ENCODE peak calls at places on chromosomes 16 and 17, in six cellular contexts. Y, J, I, Q, M and L are unnamed samples.
A peak's percentile ranks its signal among the peaks of the same experiment; 100 is the strongest.

GRCh38 chr16:4506450-4506849 is 30.3 kb downstream of the HMOX2 start:
- DNase-seq in Y (peak; percentile 82), J (peak; percentile 63), I (peak; percentile 29), Q (no peak), M (peak; percentile 42), L (peak; percentile 58)

GRCh38 chr16:88731699-88732098 is 25.4 kb downstream of the CTU2 start:
- DNase-seq in Y (no peak), J (no peak), I (no peak), Q (no peak), M (no peak), L (no peak)

GRCh38 chr16:27355610-27356009 is 41.8 kb downstream of the IL4R start:
- DNase-seq in Y (peak; percentile 82), J (peak; percentile 50), I (peak; percentile 16), Q (no peak), M (no peak), L (no peak)

GRCh38 chr17:11738151-11738550 is 139.9 kb downstream of the DNAH9 start:
- DNase-seq in Y (no peak), J (no peak), I (no peak), Q (no peak), M (no peak), L (no peak)

GRCh38 chr16:87369796-87370719 is 13.5 kb downstream of the FBXO31 start:
- DNase-seq in Y (no peak), J (no peak), I (no peak), Q (no peak), M (no peak), L (no peak)

GRCh38 chr17:78684026-78684425 is 98.0 kb downstream of the CYTH1 start:
- DNase-seq in Y (no peak), J (no peak), I (no peak), Q (no peak), M (no peak), L (no peak)

GRCh38 chr17:32007463-32008298 is 498 bp downstream of the LRRC37B start:
- DNase-seq in Y (no peak), J (peak; percentile 28), I (peak; percentile 17), Q (no peak), M (peak; percentile 34), L (no peak)

GRCh38 chr16:80006175-80006895 is 405.8 kb upstream of the MAF start:
- DNase-seq in Y (no peak), J (peak; percentile 12), I (no peak), Q (no peak), M (no peak), L (no peak)

GRCh38 chr16:88977028-88977844 is at the start of gene CBFA2T3:
- DNase-seq in Y (peak; percentile 90), J (peak; percentile 79), I (no peak), Q (peak; percentile 37), M (peak; percentile 67), L (no peak)

GRCh38 chr16:88809068-88809675 is 2.6 kb downstream of the APRT start:
- DNase-seq in Y (no peak), J (no peak), I (no peak), Q (no peak), M (no peak), L (no peak)

GRCh38 chr17:73311781-73312641 is at the start of gene CDC42EP4:
- DNase-seq in Y (peak; percentile 99), J (peak; percentile 97), I (peak; percentile 80), Q (peak; percentile 83), M (peak; percentile 95), L (no peak)

GRCh38 chr17:1390422-1391367 is 9.3 kb downstream of the YWHAE start:
- DNase-seq in Y (no peak), J (no peak), I (no peak), Q (no peak), M (no peak), L (no peak)

GRCh38 chr17:16417896-16418683 is 2.7 kb downstream of the TRPV2 start:
- DNase-seq in Y (no peak), J (no peak), I (no peak), Q (no peak), M (no peak), L (no peak)

GRCh38 chr16:31745900-31746299 is 127.7 kb upstream of the ZNF267 start:
- DNase-seq in Y (no peak), J (no peak), I (no peak), Q (no peak), M (no peak), L (no peak)

GRCh38 chr17:74180336-74180735 is 23.1 kb upstream of the RPL38 start:
- DNase-seq in Y (no peak), J (no peak), I (no peak), Q (no peak), M (no peak), L (no peak)

GRCh38 chr17:30831257-30831656 is 509 bp upstream of the ATAD5 start:
- DNase-seq in Y (no peak), J (no peak), I (no peak), Q (no peak), M (no peak), L (no peak)

GRCh38 chr16:47578573-47578972 is 117.4 kb downstream of the PHKB start:
- DNase-seq in Y (no peak), J (no peak), I (no peak), Q (no peak), M (no peak), L (no peak)

GRCh38 chr17:57071991-57072944 is 12.8 kb upstream of the AKAP1 start:
- DNase-seq in Y (no peak), J (no peak), I (no peak), Q (no peak), M (no peak), L (no peak)

GRCh38 chr16:81530814-81531213 is 86.2 kb downstream of the CMIP start:
- DNase-seq in Y (no peak), J (no peak), I (no peak), Q (no peak), M (no peak), L (no peak)

GRCh38 chr17:4014148-4014927 is 50.1 kb upstream of the ATP2A3 start:
- DNase-seq in Y (no peak), J (no peak), I (no peak), Q (no peak), M (no peak), L (no peak)

DNA sequence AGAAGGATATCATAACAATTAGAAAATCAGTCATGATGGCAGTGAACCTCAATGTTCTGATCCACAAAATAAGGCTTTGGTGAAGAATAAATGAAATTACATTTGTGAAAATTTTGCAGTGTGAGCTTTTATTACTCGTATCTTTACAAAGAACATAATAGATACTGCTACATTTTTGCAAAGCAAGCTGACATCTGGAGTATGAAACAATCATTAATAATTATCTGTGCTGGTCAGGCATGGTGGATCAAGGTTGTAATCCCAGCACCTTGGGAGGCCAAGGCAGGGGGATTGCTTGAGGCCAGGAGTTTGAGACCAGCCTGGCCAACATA is 29.1 kb upstream of the PRKCA start:
- DNase-seq in Y (no peak), J (no peak), I (no peak), Q (no peak), M (no peak), L (no peak)
- H3K27ac ChIP-seq in Y (peak overlapping the region; percentile 61), J (no peak overlapping the region), I (no peak overlapping the region), Q (no peak overlapping the region), M (no peak overlapping the region), L (peak overlapping the region; percentile 78)

GRCh38 chr16:25037632-25038031 is 22.5 kb upstream of the ARHGAP17 start:
- DNase-seq in Y (no peak), J (no peak), I (no peak), Q (no peak), M (no peak), L (no peak)

GRCh38 chr16:25035494-25036405 is 20.6 kb upstream of the ARHGAP17 start:
- DNase-seq in Y (no peak), J (no peak), I (no peak), Q (no peak), M (no peak), L (no peak)

GRCh38 chr16:25037221-25037620 is 22.1 kb upstream of the ARHGAP17 start:
- DNase-seq in Y (no peak), J (no peak), I (no peak), Q (no peak), M (no peak), L (no peak)

GRCh38 chr16:25034916-25035315 is 19.7 kb upstream of the ARHGAP17 start:
- DNase-seq in Y (no peak), J (no peak), I (no peak), Q (no peak), M (no peak), L (no peak)

DNA sequence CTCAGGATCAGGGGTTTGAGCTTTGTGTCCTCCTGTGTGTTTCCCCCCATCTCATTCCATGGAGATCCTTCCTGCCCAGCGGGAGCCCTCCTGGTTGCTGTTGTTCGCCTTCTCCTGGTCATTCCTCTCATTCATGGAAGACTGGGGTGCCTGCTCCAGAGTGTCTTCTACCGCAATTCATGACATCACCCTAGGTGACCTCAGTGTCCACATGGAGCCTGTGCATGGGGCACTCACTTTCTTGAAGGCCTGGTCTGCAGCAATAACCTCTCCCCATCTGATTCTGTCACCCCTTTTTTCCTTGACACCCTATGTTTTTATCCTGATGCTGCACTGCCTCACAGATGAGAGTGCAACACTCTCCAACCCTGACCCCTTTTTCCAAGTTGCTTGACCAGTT is 21.4 kb upstream of the ARHGAP17 start:
- DNase-seq in Y (no peak), J (no peak), I (no peak), Q (no peak), M (no peak), L (no peak)
- H3K27ac ChIP-seq in Y (no peak overlapping the region), J (no peak overlapping the region), I (no peak overlapping the region), Q (no peak overlapping the region), M (no peak overlapping the region), L (peak overlapping the region; percentile 81)

GRCh38 chr16:3106205-3106928 is 6.0 kb upstream of the ZNF205 start:
- DNase-seq in Y (peak; percentile 96), J (peak; percentile 95), I (peak; percentile 86), Q (peak; percentile 63), M (peak; percentile 88), L (no peak)
- H3K27ac ChIP-seq in Y (peak overlapping the region; percentile 73), J (peak overlapping the region; percentile 80), I (peak overlapping the region; percentile 85), Q (peak overlapping the region; percentile 46), M (peak overlapping the region; percentile 81), L (peak overlapping the region; percentile 87)

GRCh38 chr16:2803545-2804195 is 5.4 kb downstream of the PRSS41 start:
- DNase-seq in Y (no peak), J (no peak), I (no peak), Q (no peak), M (no peak), L (no peak)

GRCh38 chr16:2798723-2799204 is 494 bp downstream of the PRSS41 start:
- DNase-seq in Y (no peak), J (no peak), I (no peak), Q (no peak), M (no peak), L (no peak)

GRCh38 chr16:2795714-2796143 is 2.5 kb upstream of the PRSS41 start:
- DNase-seq in Y (peak; percentile 9), J (peak; percentile 60), I (no peak), Q (no peak), M (no peak), L (no peak)

GRCh38 chr16:2799852-2800226 is 1.6 kb downstream of the PRSS41 start:
- DNase-seq in Y (no peak), J (peak; percentile 83), I (no peak), Q (no peak), M (no peak), L (peak; percentile 60)

GRCh38 chr16:2799205-2799851 is 1.1 kb downstream of the PRSS41 start:
- DNase-seq in Y (peak; percentile 57), J (no peak), I (no peak), Q (no peak), M (no peak), L (no peak)
- H3K27ac ChIP-seq in Y (no peak overlapping the region), J (peak overlapping the region; percentile 70), I (no peak overlapping the region), Q (no peak overlapping the region), M (no peak overlapping the region), L (no peak overlapping the region)

GRCh38 chr17:10612957-10613744 is 44.0 kb downstream of the MYH3 start:
- DNase-seq in Y (no peak), J (no peak), I (no peak), Q (no peak), M (no peak), L (no peak)
- H3K27ac ChIP-seq in Y (peak overlapping the region; percentile 0), J (no peak overlapping the region), I (no peak overlapping the region), Q (no peak overlapping the region), M (no peak overlapping the region), L (no peak overlapping the region)